ENCODE peak calls at places on chromosomes 1 and 21, in five cellular contexts. One of them, this sample, is unnamed.

GRCh38 chr21:35412231-35412630 is 363.1 kb upstream of the RUNX1 start:
- DNase-seq in suprapubic skin: no peak
- DNase-seq in DND-41: no peak
- DNase-seq in esophagus squamous epithelium: no peak
- DNase-seq in IMR-90: no peak
- DNase-seq in this sample: no peak

GRCh38 chr1:234481771-234482170 is 2.8 kb upstream of the TARBP1 start:
- DNase-seq in esophagus squamous epithelium: no peak
- DNase-seq in suprapubic skin: no peak
- DNase-seq in DND-41: no peak
- DNase-seq in IMR-90: no peak
- DNase-seq in this sample: no peak

GRCh38 chr1:108897865-108898720 is 21.3 kb downstream of the GPSM2 start:
- DNase-seq in DND-41: peak; percentile 44
- DNase-seq in suprapubic skin: no peak
- DNase-seq in esophagus squamous epithelium: no peak
- DNase-seq in IMR-90: peak; percentile 79
- DNase-seq in this sample: no peak

GRCh38 chr21:40120944-40121575 is 253.8 kb downstream of the PCP4 start:
- DNase-seq in IMR-90: peak; percentile 1
- DNase-seq in suprapubic skin: no peak
- DNase-seq in DND-41: no peak
- DNase-seq in esophagus squamous epithelium: no peak
- DNase-seq in this sample: no peak

GRCh38 chr21:42102063-42102462 is 30.9 kb downstream of the UMODL1 start:
- DNase-seq in suprapubic skin: no peak
- DNase-seq in DND-41: peak; percentile 33
- DNase-seq in IMR-90: no peak
- DNase-seq in esophagus squamous epithelium: no peak
- DNase-seq in this sample: no peak

GRCh38 chr1:64654519-64655341 is 90.1 kb upstream of the RAVER2 start:
- DNase-seq in esophagus squamous epithelium: no peak
- DNase-seq in IMR-90: peak; percentile 23
- DNase-seq in suprapubic skin: no peak
- DNase-seq in DND-41: no peak
- DNase-seq in this sample: no peak

GRCh38 chr1:167501513-167502191 is 16.7 kb downstream of the CD247 start:
- DNase-seq in DND-41: no peak
- DNase-seq in IMR-90: no peak
- DNase-seq in esophagus squamous epithelium: no peak
- DNase-seq in suprapubic skin: no peak
- DNase-seq in this sample: peak; percentile 45

GRCh38 chr21:43789276-43790052 is at the start of gene RRP1:
- DNase-seq in suprapubic skin: peak; percentile 91
- DNase-seq in IMR-90: peak; percentile 78
- DNase-seq in esophagus squamous epithelium: peak; percentile 69
- DNase-seq in DND-41: peak; percentile 92
- DNase-seq in this sample: peak; percentile 89

GRCh38 chr1:5688479-5689077 is 303.6 kb downstream of the NPHP4 start:
- DNase-seq in IMR-90: no peak
- DNase-seq in suprapubic skin: no peak
- DNase-seq in DND-41: no peak
- DNase-seq in esophagus squamous epithelium: no peak
- DNase-seq in this sample: no peak

GRCh38 chr1:105386489-105386888 is 1636.8 kb downstream of the AMY1C start:
- DNase-seq in DND-41: no peak
- DNase-seq in esophagus squamous epithelium: no peak
- DNase-seq in IMR-90: no peak
- DNase-seq in suprapubic skin: no peak
- DNase-seq in this sample: no peak

GRCh38 chr1:41103761-41104160 is 82.2 kb upstream of the SLFNL1 start:
- DNase-seq in IMR-90: no peak
- DNase-seq in DND-41: no peak
- DNase-seq in esophagus squamous epithelium: no peak
- DNase-seq in suprapubic skin: no peak
- DNase-seq in this sample: no peak

GRCh38 chr1:1623181-1623630 is 7.9 kb downstream of the MIB2 start:
- DNase-seq in esophagus squamous epithelium: no peak
- DNase-seq in DND-41: no peak
- DNase-seq in IMR-90: no peak
- DNase-seq in suprapubic skin: no peak
- DNase-seq in this sample: no peak

GRCh38 chr1:16145030-16145987 is 10.6 kb downstream of the EPHA2 start:
- DNase-seq in esophagus squamous epithelium: no peak
- DNase-seq in IMR-90: peak; percentile 92
- DNase-seq in DND-41: no peak
- DNase-seq in suprapubic skin: no peak
- DNase-seq in this sample: no peak

GRCh38 chr1:155069551-155070391 is 6.2 kb downstream of the EFNA4 start:
- DNase-seq in suprapubic skin: no peak
- DNase-seq in esophagus squamous epithelium: no peak
- DNase-seq in DND-41: no peak
- DNase-seq in IMR-90: no peak
- DNase-seq in this sample: no peak

GRCh38 chr1:224744521-224744920 is 128.4 kb downstream of the CNIH3 start:
- DNase-seq in suprapubic skin: no peak
- DNase-seq in IMR-90: no peak
- DNase-seq in esophagus squamous epithelium: no peak
- DNase-seq in DND-41: no peak
- DNase-seq in this sample: no peak

GRCh38 chr1:231278100-231278790 is 37.2 kb downstream of the GNPAT start:
- DNase-seq in IMR-90: no peak
- DNase-seq in esophagus squamous epithelium: no peak
- DNase-seq in suprapubic skin: no peak
- DNase-seq in DND-41: no peak
- DNase-seq in this sample: no peak

GRCh38 chr1:157490337-157491165 is 61.8 kb downstream of the FCRL5 start:
- DNase-seq in DND-41: peak; percentile 68
- DNase-seq in esophagus squamous epithelium: no peak
- DNase-seq in suprapubic skin: no peak
- DNase-seq in IMR-90: peak; percentile 26
- DNase-seq in this sample: peak; percentile 42

GRCh38 chr1:27355683-27356082 is 11.1 kb downstream of the MAP3K6 start:
- DNase-seq in suprapubic skin: no peak
- DNase-seq in esophagus squamous epithelium: no peak
- DNase-seq in IMR-90: no peak
- DNase-seq in DND-41: no peak
- DNase-seq in this sample: no peak

GRCh38 chr1:27356277-27356627 is 10.5 kb downstream of the MAP3K6 start:
- DNase-seq in IMR-90: no peak
- DNase-seq in DND-41: no peak
- DNase-seq in esophagus squamous epithelium: no peak
- DNase-seq in suprapubic skin: no peak
- DNase-seq in this sample: no peak

GRCh38 chr1:27358038-27358927 is 8.5 kb downstream of the MAP3K6 start:
- DNase-seq in esophagus squamous epithelium: no peak
- DNase-seq in IMR-90: no peak
- DNase-seq in suprapubic skin: no peak
- DNase-seq in DND-41: no peak
- DNase-seq in this sample: no peak

GRCh38 chr1:27357281-27358037 is 9.3 kb downstream of the MAP3K6 start:
- DNase-seq in IMR-90: peak; percentile 32
- DNase-seq in DND-41: peak; percentile 85
- DNase-seq in esophagus squamous epithelium: peak; percentile 43
- DNase-seq in suprapubic skin: no peak
- DNase-seq in this sample: peak; percentile 81

GRCh38 chr1:27356628-27357280 is 10.0 kb downstream of the MAP3K6 start:
- DNase-seq in esophagus squamous epithelium: no peak
- DNase-seq in IMR-90: no peak
- DNase-seq in suprapubic skin: no peak
- DNase-seq in DND-41: no peak
- DNase-seq in this sample: peak; percentile 19
- H3K4me3 ChIP-seq in esophagus squamous epithelium: no peak overlapping the region
- H3K4me3 ChIP-seq in IMR-90: no peak overlapping the region
- H3K4me3 ChIP-seq in suprapubic skin: peak overlapping the region; percentile 25
- H3K4me3 ChIP-seq in DND-41: peak overlapping the region; percentile 43
- H3K4me3 ChIP-seq in this sample: peak overlapping the region; percentile 78

GRCh38 chr1:78006491-78006890 is 1.8 kb downstream of the DNAJB4 start:
- DNase-seq in suprapubic skin: no peak
- DNase-seq in esophagus squamous epithelium: no peak
- DNase-seq in DND-41: no peak
- DNase-seq in IMR-90: no peak
- DNase-seq in this sample: no peak

GRCh38 chr1:78007677-78008341 is 3.1 kb downstream of the DNAJB4 start:
- DNase-seq in DND-41: no peak
- DNase-seq in IMR-90: no peak
- DNase-seq in suprapubic skin: no peak
- DNase-seq in esophagus squamous epithelium: no peak
- DNase-seq in this sample: no peak

GRCh38 chr1:78009276-78009675 is 4.5 kb downstream of the DNAJB4 start:
- DNase-seq in IMR-90: no peak
- DNase-seq in suprapubic skin: no peak
- DNase-seq in esophagus squamous epithelium: no peak
- DNase-seq in DND-41: no peak
- DNase-seq in this sample: no peak

GRCh38 chr1:78011050-78011449 is 6.3 kb downstream of the DNAJB4 start:
- DNase-seq in DND-41: no peak
- DNase-seq in IMR-90: no peak
- DNase-seq in suprapubic skin: no peak
- DNase-seq in esophagus squamous epithelium: no peak
- DNase-seq in this sample: no peak

GRCh38 chr1:78009836-78010235 is 5.1 kb downstream of the DNAJB4 start:
- DNase-seq in suprapubic skin: no peak
- DNase-seq in esophagus squamous epithelium: no peak
- DNase-seq in DND-41: no peak
- DNase-seq in IMR-90: no peak
- DNase-seq in this sample: no peak
- H3K4me1 ChIP-seq in suprapubic skin: peaks cover 31% of the 10 kb centered on the region
- H3K4me1 ChIP-seq in esophagus squamous epithelium: no peaks in the 10 kb centered on the region
- H3K4me1 ChIP-seq in DND-41: peaks cover 35% of the 10 kb centered on the region
- H3K4me1 ChIP-seq in IMR-90: peaks cover 6% of the 10 kb centered on the region
- H3K4me1 ChIP-seq in this sample: peaks cover 16% of the 10 kb centered on the region

GRCh38 chr1:103516283-103516682 is 9.2 kb upstream of the RNPC3 start:
- DNase-seq in DND-41: no peak
- DNase-seq in IMR-90: no peak
- DNase-seq in suprapubic skin: no peak
- DNase-seq in esophagus squamous epithelium: no peak
- DNase-seq in this sample: no peak
- H3K27ac ChIP-seq in DND-41: no peak overlapping the region
- H3K27ac ChIP-seq in IMR-90: no peak overlapping the region
- H3K27ac ChIP-seq in suprapubic skin: no peak overlapping the region
- H3K27ac ChIP-seq in esophagus squamous epithelium: no peak overlapping the region
- H3K27ac ChIP-seq in this sample: no peak overlapping the region

DNA sequence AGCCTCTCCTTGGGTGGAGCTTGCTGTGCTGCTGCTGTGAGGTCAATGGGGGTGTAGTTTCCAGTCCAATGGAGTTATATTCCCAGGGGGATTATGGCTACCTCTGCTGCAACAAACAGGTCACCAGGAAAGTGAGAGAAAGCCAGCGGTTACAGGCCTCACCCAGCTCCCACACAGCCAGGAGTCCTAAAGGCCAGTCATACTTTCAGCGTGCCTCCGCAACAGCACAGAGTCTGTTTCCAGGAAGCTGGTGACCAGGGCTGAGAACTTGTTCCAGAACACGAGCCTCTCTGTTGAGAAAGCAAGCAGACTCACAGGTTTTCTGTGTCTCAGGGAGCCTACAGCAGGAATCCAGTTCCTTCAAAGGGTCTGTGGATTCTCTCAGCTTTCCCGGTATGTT is 17.3 kb upstream of the OR2M5 start:
- DNase-seq in suprapubic skin: no peak
- DNase-seq in IMR-90: no peak
- DNase-seq in esophagus squamous epithelium: no peak
- DNase-seq in DND-41: no peak
- DNase-seq in this sample: no peak
- H3K4me3 ChIP-seq in suprapubic skin: no peak overlapping the region
- H3K4me3 ChIP-seq in IMR-90: no peak overlapping the region
- H3K4me3 ChIP-seq in esophagus squamous epithelium: no peak overlapping the region
- H3K4me3 ChIP-seq in DND-41: no peak overlapping the region
- H3K4me3 ChIP-seq in this sample: no peak overlapping the region

GRCh38 chr1:19390901-19391595 is 78.9 kb downstream of the SLC66A1 start:
- DNase-seq in DND-41: peak; percentile 81
- DNase-seq in IMR-90: peak; percentile 80
- DNase-seq in esophagus squamous epithelium: no peak
- DNase-seq in suprapubic skin: no peak
- DNase-seq in this sample: peak; percentile 70
- H3K4me1 ChIP-seq in DND-41: peaks cover 43% of the 10 kb centered on the region
- H3K4me1 ChIP-seq in IMR-90: peaks cover 24% of the 10 kb centered on the region
- H3K4me1 ChIP-seq in esophagus squamous epithelium: peaks cover 56% of the 10 kb centered on the region
- H3K4me1 ChIP-seq in suprapubic skin: peaks cover 77% of the 10 kb centered on the region
- H3K4me1 ChIP-seq in this sample: peaks cover 54% of the 10 kb centered on the region

This sample was measured in CD8-positive, alpha-beta T cell.